ENCODE peak calls at places on chromosomes 16 and 17, in four cellular contexts. P is K562, X is A549, F is GM12878. A is an unnamed sample.

GRCh38 chr16:77531741-77532140 is 96.9 kb upstream of the ADAMTS18 start:
- DNase-seq in P (no peak), F (no peak), X (peak), A (peak)

GRCh38 chr17:82544431-82545070 is 25.0 kb downstream of the FOXK2 start:
- DNase-seq in P (no peak), F (no peak), X (no peak), A (no peak)

GRCh38 chr17:38600906-38601305 is 4.8 kb downstream of the SRCIN1 start:
- DNase-seq in F (no peak), P (peak), X (no peak), A (no peak)

GRCh38 chr16:69049146-69049545 is 56.3 kb upstream of the HAS3 start:
- DNase-seq in X (no peak), P (no peak), F (no peak), A (peak)

GRCh38 chr17:64447526-64447925 is 1.4 kb upstream of the MILR1 start:
- DNase-seq in X (no peak), P (no peak), F (no peak), A (no peak)

GRCh38 chr17:82281502-82282238 is 8.2 kb upstream of the CSNK1D start:
- DNase-seq in F (peak), P (no peak), X (peak), A (peak)

GRCh38 chr17:80025796-80026195 is 9.9 kb downstream of the TBC1D16 start:
- DNase-seq in P (no peak), F (no peak), X (no peak), A (peak)

GRCh38 chr17:40516581-40517285 is 15.3 kb upstream of the TNS4 start:
- DNase-seq in P (peak), F (peak), X (peak), A (no peak)

GRCh38 chr17:73689596-73690275 is 45.5 kb upstream of the SDK2 start:
- DNase-seq in F (no peak), P (no peak), X (no peak), A (no peak)

GRCh38 chr17:45016823-45017222 is 34.6 kb downstream of the DCAKD start:
- DNase-seq in X (peak), P (no peak), F (no peak), A (no peak)

GRCh38 chr17:36808181-36808661 is 129.1 kb upstream of the LHX1 start:
- DNase-seq in X (no peak), P (peak), F (no peak), A (no peak)

GRCh38 chr16:50530277-50531236 is 17.6 kb upstream of the NKD1 start:
- DNase-seq in P (no peak), F (no peak), X (no peak), A (no peak)

GRCh38 chr16:57480127-57480753 is 6.1 kb downstream of the DOK4 start:
- DNase-seq in X (peak), F (no peak), P (peak), A (peak)

GRCh38 chr17:9022553-9023388 is 1.5 kb downstream of the NTN1 start:
- DNase-seq in F (no peak), X (peak), P (no peak), A (no peak)

GRCh38 chr17:82836823-82837357 is 2.9 kb downstream of the ZNF750 start:
- DNase-seq in X (no peak), F (no peak), P (no peak), A (no peak)

GRCh38 chr17:72974605-72975232 is 117.8 kb downstream of the SLC39A11 start:
- DNase-seq in F (no peak), X (peak), P (no peak), A (peak)

GRCh38 chr16:56938664-56939513 is 6.9 kb downstream of the HERPUD1 start:
- DNase-seq in F (no peak), P (no peak), X (no peak), A (no peak)

GRCh38 chr17:75404739-75405364 is 626 bp downstream of the GRB2 start:
- DNase-seq in X (peak), F (no peak), P (peak), A (peak)

GRCh38 chr16:57044931-57045693 is 47.3 kb upstream of the CPNE2 start:
- DNase-seq in X (no peak), F (no peak), P (no peak), A (peak)

GRCh38 chr17:42185497-42185860 is 227 bp upstream of the HCRT start:
- DNase-seq in P (no peak), F (no peak), X (no peak), A (no peak)

GRCh38 chr17:29042679-29043538 is at the start of gene PIPOX:
- DNase-seq in X (peak), P (peak), F (peak), A (peak)

GRCh38 chr17:80416260-80416939 is 1.4 kb downstream of the ENDOV start:
- DNase-seq in F (no peak), P (peak), X (no peak), A (no peak)

GRCh38 chr17:37538991-37539659 is 49.4 kb downstream of the DUSP14 start:
- DNase-seq in F (no peak), P (no peak), X (no peak), A (no peak)

GRCh38 chr17:12089809-12090384 is 69.2 kb downstream of the MAP2K4 start:
- DNase-seq in P (peak), F (no peak), X (peak), A (peak)

GRCh38 chr17:34556951-34557350 is 22.4 kb upstream of the TMEM132E start:
- DNase-seq in F (no peak), P (no peak), X (no peak), A (no peak)

GRCh38 chr17:55072910-55073309 is 104.3 kb downstream of the STXBP4 start:
- DNase-seq in F (no peak), X (no peak), P (no peak), A (peak)

GRCh38 chr17:55067697-55068439 is 99.3 kb downstream of the STXBP4 start:
- DNase-seq in F (no peak), X (no peak), P (peak), A (peak)

GRCh38 chr17:55068862-55069771 is 100.6 kb downstream of the STXBP4 start:
- DNase-seq in X (no peak), F (no peak), P (no peak), A (no peak)

DNA sequence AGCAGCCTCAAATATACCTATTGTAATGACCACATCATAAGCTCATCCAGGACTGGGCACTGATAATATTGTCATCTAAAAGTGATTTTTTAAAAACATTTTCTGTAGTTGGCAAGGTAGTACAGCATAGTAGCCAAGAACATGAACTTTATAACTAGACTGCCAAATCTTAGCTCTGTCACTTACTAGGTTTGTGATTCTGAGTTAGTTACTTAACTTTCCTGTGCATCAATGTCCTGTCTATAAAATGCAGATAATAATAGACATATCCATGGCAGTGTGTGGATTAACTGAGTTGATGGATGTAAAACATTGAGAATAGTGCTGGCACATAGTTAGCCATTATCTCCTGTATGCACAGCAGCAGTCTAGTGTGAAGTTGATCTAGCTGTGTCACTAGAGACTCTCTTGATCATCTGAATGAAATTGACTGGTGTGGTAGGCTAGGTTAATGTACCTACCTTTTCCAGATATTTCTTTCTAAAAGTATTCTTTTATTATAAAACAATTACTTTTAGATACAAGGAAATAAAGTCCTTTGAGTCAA is 101.5 kb downstream of the STXBP4 start:
- DNase-seq in X (no peak), F (no peak), P (no peak), A (no peak)
- TF ChIP-seq ELK1 in X (no peak), F (no peak), P (no peak), A (no peak)

GRCh38 chr17:77428020-77428781 is 287.4 kb downstream of the SEC14L1 start:
- DNase-seq in X (no peak), P (peak), F (no peak), A (no peak)
- TF ChIP-seq ELK1 in X (no peak), P (no peak), F (no peak), A (no peak)

DNA sequence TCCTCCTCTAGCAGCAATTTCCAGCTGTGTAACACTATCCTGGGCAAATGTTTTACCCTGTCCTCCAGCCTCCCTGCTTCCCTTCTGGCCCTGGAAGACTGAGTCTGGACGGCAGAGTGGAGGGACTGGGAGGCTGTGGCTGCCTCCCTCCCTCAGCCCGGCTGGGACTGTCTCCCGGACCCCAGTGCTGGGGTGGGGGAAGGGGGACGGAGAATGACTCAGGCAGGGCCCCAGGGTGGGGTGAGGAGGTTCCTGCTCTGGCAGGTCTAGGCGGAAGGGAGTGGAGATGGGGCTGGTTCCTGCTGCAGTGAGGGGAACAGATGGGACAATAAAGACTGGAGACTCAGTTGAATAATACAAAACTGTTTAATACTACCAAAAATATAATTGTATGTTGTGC is 2.1 kb downstream of the SOX15 start:
- DNase-seq in X (no peak), F (no peak), P (peak), A (no peak)
- TF ChIP-seq ELK1 in X (no peak), F (no peak), P (no peak), A (no peak)

GRCh38 chr16:3084969-3085670 is 14.0 kb downstream of the ZSCAN10 start:
- DNase-seq in F (no peak), P (no peak), X (no peak), A (no peak)
- TF ChIP-seq ELK1 in F (no peak), P (no peak), X (no peak), A (no peak)

GRCh38 chr17:7972131-7972785 is 30.2 kb upstream of the GUCY2D start:
- DNase-seq in X (no peak), P (no peak), F (no peak), A (no peak)
- TF ChIP-seq ELK1 in X (no peak), P (no peak), F (no peak), A (no peak)